ENCODE peak calls at places on chromosomes 13 and 19, in four cellular contexts. S is spleen, G is suprapubic skin, R is gastrocnemius medialis. C is an unnamed sample.
A peak's percentile ranks its signal among the peaks of the same experiment; 100 is the strongest.

GRCh38 chr13:106561551-106562170 is 6.3 kb downstream of the ARGLU1 start:
- DNase-seq in R (no peak), S (no peak), G (no peak), C (no peak)

GRCh38 chr13:66635526-66635925 is 594.6 kb downstream of the PCDH9 start:
- DNase-seq in S (no peak), R (no peak), G (no peak), C (peak; percentile 60)

GRCh38 chr13:37476874-37477273 is 121.7 kb downstream of the POSTN start:
- DNase-seq in R (no peak), G (no peak), S (no peak), C (no peak)

GRCh38 chr19:645912-646797 is 6.5 kb downstream of the FGF22 start:
- DNase-seq in R (no peak), G (no peak), S (peak; percentile 74), C (no peak)

GRCh38 chr19:10290876-10291553 is 1.3 kb downstream of the ICAM5 start:
- DNase-seq in R (no peak), S (peak; percentile 88), G (no peak), C (no peak)

GRCh38 chr13:49052801-49053200 is 77.1 kb downstream of the FNDC3A start:
- DNase-seq in S (no peak), G (no peak), R (no peak), C (no peak)

GRCh38 chr13:39201075-39201630 is 162.9 kb downstream of the NHLRC3 start:
- DNase-seq in S (no peak), R (no peak), G (no peak), C (no peak)

GRCh38 chr13:112839347-112840105 is 129.5 kb upstream of the MCF2L start:
- DNase-seq in S (peak; percentile 30), G (no peak), R (no peak), C (no peak)

GRCh38 chr19:17766543-17767131 is 15.4 kb downstream of the FCHO1 start:
- DNase-seq in R (peak; percentile 16), G (peak; percentile 90), S (peak; percentile 94), C (no peak)

GRCh38 chr19:48363810-48364563 is at the start of the genes SYNGR4 and TMEM143:
- DNase-seq in G (peak; percentile 99), R (peak; percentile 98), S (peak; percentile 100), C (peak; percentile 94)

GRCh38 chr19:48896191-48896720 is 2.3 kb downstream of the TULP2 start:
- DNase-seq in G (peak; percentile 89), S (peak; percentile 88), R (no peak), C (no peak)

GRCh38 chr19:17302391-17303166 is 646 bp downstream of the ABHD8 start:
- DNase-seq in R (no peak), G (no peak), S (peak; percentile 85), C (no peak)

GRCh38 chr19:28880735-28881401 is 332.1 kb downstream of the UQCRFS1 start:
- DNase-seq in G (no peak), R (no peak), S (no peak), C (no peak)

GRCh38 chr19:28881616-28882015 is 331.3 kb downstream of the UQCRFS1 start:
- DNase-seq in G (no peak), S (no peak), R (no peak), C (no peak)

GRCh38 chr19:28884786-28885476 is 328.0 kb downstream of the UQCRFS1 start:
- DNase-seq in R (no peak), G (no peak), S (no peak), C (no peak)

GRCh38 chr19:28882818-28883217 is 330.1 kb downstream of the UQCRFS1 start:
- DNase-seq in R (no peak), S (no peak), G (no peak), C (no peak)

DNA sequence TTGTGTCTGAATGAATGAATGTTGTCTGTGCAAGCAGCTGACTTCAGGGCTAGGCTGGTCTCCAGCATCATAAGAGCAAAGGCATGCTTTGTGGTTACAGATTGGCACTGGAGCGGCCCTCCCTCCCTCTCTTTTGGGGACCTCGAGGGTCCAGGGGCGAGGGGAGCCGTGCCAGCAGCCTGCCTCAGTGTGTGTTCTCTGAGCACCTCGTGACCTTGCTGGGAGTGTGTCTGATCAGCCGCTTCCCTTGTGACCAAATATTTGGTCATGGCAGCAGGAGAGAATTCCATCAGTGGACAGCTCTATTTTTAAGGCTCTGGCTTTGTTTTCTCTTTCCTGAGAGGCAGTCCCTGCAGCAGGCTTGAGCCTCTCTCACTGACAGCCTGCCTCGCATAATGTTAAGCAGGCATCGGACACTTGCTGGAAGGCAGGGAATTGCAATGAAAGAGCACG is 329.7 kb downstream of the UQCRFS1 start:
- DNase-seq in R (peak; percentile 3), S (no peak), G (no peak), C (no peak)
- H3K27ac ChIP-seq in R (no peak overlapping the region), S (no peak overlapping the region), G (no peak overlapping the region), C (no peak overlapping the region)

DNA sequence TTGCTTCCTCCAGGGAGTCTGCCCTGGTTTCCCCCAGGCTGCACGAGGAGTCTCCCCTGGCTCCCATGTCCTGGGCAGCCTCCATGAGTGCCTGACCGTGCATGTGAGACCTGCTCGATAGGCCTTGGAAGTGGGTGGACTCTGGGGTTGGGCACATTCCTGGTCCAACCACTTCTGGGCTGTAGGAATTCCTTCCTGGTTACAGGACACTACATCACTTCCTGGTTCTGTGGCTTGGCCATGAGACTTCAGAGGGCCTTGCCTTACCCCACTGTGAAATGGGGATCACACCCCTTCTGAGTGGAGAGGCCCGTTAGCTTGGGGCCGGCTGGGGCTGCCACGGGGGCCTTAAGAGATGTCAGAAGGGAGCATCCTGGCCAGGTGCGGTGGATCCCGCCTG is 4.0 kb upstream of the ZNF628 start:
- DNase-seq in G (no peak), R (no peak), S (no peak), C (peak; percentile 66)
- H3K27ac ChIP-seq in G (no peak overlapping the region), R (no peak overlapping the region), S (no peak overlapping the region), C (peak overlapping the region; percentile 89)

DNA sequence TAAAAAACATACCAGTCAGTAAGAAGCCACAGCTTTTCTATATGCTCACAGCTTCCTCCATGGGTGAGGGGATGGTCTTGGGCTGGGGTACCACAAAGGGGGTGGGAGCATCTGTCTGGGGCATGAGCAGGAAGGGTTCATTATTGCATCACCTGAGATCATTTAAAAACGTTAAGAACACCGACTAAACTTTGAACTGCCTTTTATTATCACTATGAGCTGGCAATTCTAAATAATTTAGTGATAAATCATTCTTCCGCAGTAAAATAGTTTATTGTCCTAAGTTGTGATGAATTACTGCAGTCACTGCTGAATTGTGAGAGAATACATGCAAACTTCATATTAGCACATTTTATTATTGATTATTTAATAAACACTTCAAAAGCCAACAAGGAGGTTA is 71.6 kb downstream of the KL start:
- DNase-seq in G (no peak), S (no peak), R (no peak), C (no peak)
- H3K27ac ChIP-seq in G (no peak overlapping the region), S (no peak overlapping the region), R (no peak overlapping the region), C (peak overlapping the region; percentile 17)

GRCh38 chr19:46875657-46876056 is 14.9 kb downstream of the ARHGAP35 start:
- DNase-seq in S (no peak), R (no peak), G (no peak), C (no peak)

GRCh38 chr19:46880440-46880839 is 19.6 kb downstream of the ARHGAP35 start:
- DNase-seq in G (no peak), R (no peak), S (no peak), C (no peak)

GRCh38 chr19:46878613-46879375 is 18.0 kb downstream of the ARHGAP35 start:
- DNase-seq in R (no peak), S (no peak), G (no peak), C (no peak)

GRCh38 chr19:46872967-46873366 is 12.2 kb downstream of the ARHGAP35 start:
- DNase-seq in R (no peak), S (no peak), G (no peak), C (no peak)

DNA sequence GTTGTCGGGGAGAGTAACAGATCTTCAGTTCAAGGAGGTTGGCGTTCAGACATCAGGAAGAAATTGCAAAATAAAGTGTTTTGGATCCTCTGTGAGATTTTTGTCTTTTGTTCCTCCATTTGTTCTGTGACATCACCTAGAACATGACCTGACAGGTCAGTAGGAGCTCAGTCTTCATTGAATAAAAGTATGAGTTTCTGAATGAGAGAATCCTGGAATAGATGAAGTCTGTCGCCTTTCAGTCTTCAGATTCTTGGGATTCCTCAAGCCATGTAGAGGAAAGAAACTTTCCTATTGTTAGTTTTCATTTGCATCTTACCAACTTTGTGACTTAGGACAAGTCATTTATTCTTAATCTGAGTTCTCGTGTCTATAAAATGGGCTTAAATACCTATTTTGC is 14.4 kb downstream of the ARHGAP35 start:
- DNase-seq in R (no peak), G (no peak), S (no peak), C (no peak)
- H3K27ac ChIP-seq in R (no peak overlapping the region), G (no peak overlapping the region), S (no peak overlapping the region), C (peak overlapping the region; percentile 68)

GRCh38 chr19:19063183-19064097 is at the start of gene SLC25A42:
- DNase-seq in S (peak; percentile 99), G (peak; percentile 99), R (peak; percentile 99), C (peak; percentile 93)

GRCh38 chr19:19061491-19061890 is 2.3 kb upstream of the SLC25A42 start:
- DNase-seq in R (peak; percentile 48), G (no peak), S (no peak), C (no peak)

GRCh38 chr19:19064098-19064722 is 416 bp downstream of the SLC25A42 start:
- DNase-seq in S (no peak), G (peak; percentile 83), R (no peak), C (no peak)

GRCh38 chr19:19064811-19065745 is 1.3 kb downstream of the SLC25A42 start:
- DNase-seq in G (no peak), S (peak; percentile 87), R (no peak), C (no peak)

GRCh38 chr19:19062454-19063182 is 1.2 kb upstream of the SLC25A42 start:
- DNase-seq in G (no peak), R (peak; percentile 57), S (no peak), C (no peak)
- H3K27ac ChIP-seq in G (peak overlapping the region; percentile 79), R (peak overlapping the region; percentile 95), S (no peak overlapping the region), C (no peak overlapping the region)

GRCh38 chr13:23630349-23631093 is 60.3 kb downstream of the TNFRSF19 start:
- DNase-seq in G (no peak), R (no peak), S (no peak), C (no peak)
- H3K27ac ChIP-seq in G (no peak overlapping the region), R (no peak overlapping the region), S (no peak overlapping the region), C (no peak overlapping the region)

GRCh38 chr19:47073574-47073973 is 25.1 kb upstream of the TMEM160 start:
- DNase-seq in R (no peak), S (no peak), G (no peak), C (no peak)

GRCh38 chr19:47072323-47072722 is 23.9 kb upstream of the TMEM160 start:
- DNase-seq in G (no peak), S (no peak), R (no peak), C (no peak)

GRCh38 chr19:47075941-47076340 is 27.5 kb upstream of the TMEM160 start:
- DNase-seq in G (no peak), R (no peak), S (no peak), C (no peak)

GRCh38 chr19:47074621-47075020 is 26.2 kb upstream of the TMEM160 start:
- DNase-seq in R (no peak), G (no peak), S (no peak), C (no peak)

DNA sequence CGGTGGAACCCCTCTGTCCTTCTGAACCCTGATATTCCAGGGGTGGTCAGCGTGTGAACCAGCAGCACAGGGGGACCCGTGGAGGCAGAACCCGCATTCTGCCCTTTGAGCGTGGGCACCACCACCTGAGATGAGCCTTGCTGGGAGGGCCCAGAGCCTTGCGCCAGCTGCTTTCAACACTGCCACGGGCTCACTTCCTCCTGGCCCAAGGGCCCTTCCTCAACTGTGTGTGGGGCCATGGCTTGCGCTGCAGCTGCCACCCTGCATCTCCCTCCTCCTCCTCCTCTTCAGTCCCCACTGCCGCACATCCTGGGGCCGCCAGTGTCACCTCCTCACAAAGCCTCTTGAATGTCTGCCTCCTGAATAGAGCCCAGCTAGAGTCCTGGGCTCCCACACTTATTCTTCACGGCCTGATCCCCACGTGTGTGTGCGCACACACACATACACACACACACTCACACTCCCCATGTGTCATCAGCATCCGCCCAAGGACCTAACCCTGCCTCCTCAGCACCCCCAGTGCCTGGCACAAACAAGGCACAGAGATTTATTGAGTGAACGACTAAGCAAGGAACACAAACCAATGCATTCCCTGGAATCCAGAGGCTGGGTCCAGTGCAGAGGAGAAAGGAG is 26.9 kb upstream of the TMEM160 start:
- DNase-seq in G (no peak), S (peak; percentile 89), R (no peak), C (no peak)
- H3K27ac ChIP-seq in G (no peak overlapping the region), S (no peak overlapping the region), R (no peak overlapping the region), C (no peak overlapping the region)